ENCODE peak calls at places on chromosomes 5 and 9, in ten cellular contexts. I is IMR-90, B is AG04450, Q is neural progenitor cell, C is GM23338, R is A673, K is brain microvascular endothelial cell, S is MM.1S, D is ovary, L is endodermal cell. U is an unnamed sample.
A peak's percentile ranks its signal among the peaks of the same experiment; 100 is the strongest.

GRCh38 chr5:74519161-74519571 is 121.4 kb downstream of the ENC1 start:
- DNase-seq in I (no peak), B (no peak), Q (no peak), C (peak; percentile 34), R (no peak), K (peak; percentile 40), S (no peak), D (no peak), L (peak; percentile 57), U (no peak)

GRCh38 chr5:140108093-140109049 is 5.5 kb upstream of the PURA start:
- DNase-seq in I (no peak), B (no peak), Q (peak; percentile 61), C (peak; percentile 61), R (peak; percentile 30), K (no peak), S (peak; percentile 29), D (peak; percentile 53), L (peak; percentile 64), U (no peak)

GRCh38 chr9:126301985-126302603 is 24.5 kb upstream of the MVB12B start:
- DNase-seq in I (peak; percentile 62), B (peak; percentile 37), Q (peak; percentile 81), C (peak; percentile 89), R (peak; percentile 68), K (peak; percentile 69), S (peak; percentile 73), D (no peak), L (peak; percentile 88), U (peak; percentile 54)

GRCh38 chr9:97985058-97985861 is 2.1 kb downstream of the ANP32B start:
- DNase-seq in I (peak; percentile 11), B (no peak), Q (peak; percentile 36), C (peak; percentile 47), R (peak; percentile 15), K (no peak), S (peak; percentile 66), D (no peak), L (peak; percentile 73), U (peak; percentile 61)

GRCh38 chr5:88304356-88304755 is 35.7 kb upstream of the TMEM161B start:
- DNase-seq in I (no peak), B (no peak), Q (peak; percentile 19), C (peak; percentile 52), R (no peak), K (no peak), S (no peak), D (no peak), L (no peak), U (no peak)

GRCh38 chr5:132674671-132675506 is 1.1 kb downstream of the IL4 start:
- DNase-seq in I (peak; percentile 98), B (peak; percentile 91), Q (no peak), C (no peak), R (peak; percentile 70), K (peak; percentile 94), S (no peak), D (no peak), L (peak; percentile 38), U (no peak)

GRCh38 chr5:150999704-151000452 is 20.5 kb upstream of the GPX3 start:
- DNase-seq in I (peak; percentile 14), B (no peak), Q (no peak), C (no peak), R (no peak), K (peak; percentile 30), S (no peak), D (peak; percentile 78), L (no peak), U (no peak)

GRCh38 chr9:136196465-136197371 is 8.2 kb downstream of the LHX3 start:
- DNase-seq in I (no peak), B (no peak), Q (no peak), C (peak; percentile 59), R (no peak), K (no peak), S (no peak), D (no peak), L (peak; percentile 64), U (no peak)

GRCh38 chr9:134640491-134641172 is 971 bp upstream of the COL5A1 start:
- DNase-seq in I (no peak), B (no peak), Q (peak; percentile 66), C (no peak), R (no peak), K (no peak), S (no peak), D (no peak), L (peak; percentile 86), U (no peak)
- H3K27ac ChIP-seq in I (peak overlapping the region; percentile 49), B (peak overlapping the region; percentile 80), Q (no peak overlapping the region), C (no peak overlapping the region), R (peak overlapping the region; percentile 68), K (peak overlapping the region; percentile 52), S (no peak overlapping the region), D (peak overlapping the region; percentile 5), L (peak overlapping the region; percentile 52), U (no peak overlapping the region)

GRCh38 chr5:136081192-136081591 is 51.5 kb upstream of the SMAD5 start:
- DNase-seq in I (no peak), B (no peak), Q (no peak), C (no peak), R (no peak), K (no peak), S (no peak), D (no peak), L (peak; percentile 11), U (no peak)
- H3K4me3 ChIP-seq in I (no peak overlapping the region), B (peak overlapping the region; percentile 62), Q (peak overlapping the region; percentile 45), C (peak overlapping the region; percentile 81), R (no peak overlapping the region), K (peak overlapping the region; percentile 66), S (no peak overlapping the region), D (no peak overlapping the region), L (peak overlapping the region; percentile 74), U (no peak overlapping the region)

DNA sequence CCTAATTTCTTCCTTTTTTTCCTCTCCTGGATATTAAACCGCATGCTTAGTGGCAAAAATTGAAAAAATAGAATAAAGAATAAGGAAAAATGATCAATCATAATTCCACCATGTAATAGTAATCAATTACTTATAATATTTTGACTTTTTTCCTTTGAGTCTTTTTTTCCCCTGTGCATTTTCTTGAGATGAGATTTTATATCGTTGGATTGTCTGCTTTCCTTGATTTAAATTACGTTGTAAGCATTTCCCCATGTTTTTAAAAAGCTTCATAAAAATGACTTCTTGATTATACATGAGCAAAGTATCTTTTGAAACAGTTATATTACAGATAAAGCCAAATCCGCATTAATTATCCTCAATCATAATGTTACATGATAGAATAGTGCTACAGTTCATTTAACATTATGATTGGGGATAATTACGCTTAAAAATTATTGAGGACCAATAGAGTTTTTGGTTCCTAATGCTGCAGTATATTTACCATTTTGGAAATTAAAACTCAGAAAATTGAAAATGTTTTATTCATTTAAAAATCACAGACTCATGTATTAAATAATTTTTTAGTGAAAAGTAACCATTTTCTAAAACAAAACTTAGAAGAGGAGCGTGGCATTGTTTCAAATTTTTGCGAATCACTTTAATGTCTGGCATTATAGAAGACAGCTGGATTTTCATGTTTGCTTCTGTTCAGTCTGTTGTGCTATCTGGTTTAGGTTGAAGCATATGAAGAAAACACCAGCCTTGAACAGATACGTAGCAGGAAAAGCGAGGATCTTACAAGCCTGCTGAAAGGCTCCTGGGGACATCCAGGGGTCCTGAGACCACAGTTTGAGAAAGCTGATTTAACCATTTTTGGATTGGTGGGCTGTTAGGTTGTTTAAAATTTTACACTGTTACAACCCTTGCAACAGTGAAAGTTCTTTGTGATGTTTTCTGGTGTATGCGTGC is 1.4 kb downstream of the ZFYVE16 start:
- DNase-seq in I (peak; percentile 19), B (no peak), Q (peak; percentile 23), C (peak; percentile 5), R (peak; percentile 19), K (peak; percentile 5), S (no peak), D (no peak), L (no peak), U (no peak)
- H3K27ac ChIP-seq in I (peak overlapping the region; percentile 86), B (peak overlapping the region; percentile 40), Q (peak overlapping the region; percentile 95), C (no peak overlapping the region), R (peak overlapping the region; percentile 94), K (no peak overlapping the region), S (no peak overlapping the region), D (no peak overlapping the region), L (no peak overlapping the region), U (no peak overlapping the region)

DNA sequence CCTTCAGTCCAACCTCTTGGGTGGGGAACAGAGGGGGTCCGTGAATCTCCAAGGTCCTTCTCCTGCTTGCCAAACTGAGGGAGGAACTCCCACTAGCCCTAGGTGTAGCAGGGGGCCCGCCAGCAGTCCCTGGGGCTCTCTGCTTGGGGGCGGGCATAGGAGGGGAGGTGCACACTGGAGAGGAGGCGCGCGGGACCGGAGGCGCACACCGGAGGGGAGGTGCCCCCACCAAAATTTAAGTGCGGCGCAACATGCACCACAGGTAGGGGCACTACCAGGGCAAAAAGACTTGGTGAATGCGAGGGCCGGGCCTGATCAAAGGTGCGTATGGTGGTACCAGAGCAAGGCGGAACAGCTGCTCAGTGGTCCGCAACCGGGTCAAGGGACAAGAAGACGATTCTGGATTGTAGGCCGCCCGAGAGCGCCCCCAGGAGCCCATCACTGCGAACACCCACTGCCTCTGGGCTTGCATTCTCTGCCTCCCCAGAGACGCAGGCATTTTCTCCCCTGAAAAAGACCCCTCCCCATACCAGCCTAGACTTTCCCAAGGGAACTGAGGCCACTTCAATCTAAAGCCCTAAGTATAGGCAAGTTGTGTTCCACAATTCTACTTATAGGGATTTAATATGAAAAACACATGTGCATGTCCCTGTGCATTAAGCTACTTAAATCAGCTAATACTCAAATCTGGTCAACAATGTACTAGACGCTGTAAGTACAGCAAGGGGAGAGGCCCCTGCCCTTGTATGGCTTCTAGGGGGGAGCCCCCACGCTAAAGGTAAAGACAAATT is 50.6 kb downstream of the TGFBI start:
- DNase-seq in I (no peak), B (no peak), Q (peak; percentile 39), C (peak; percentile 81), R (no peak), K (peak; percentile 12), S (no peak), D (peak; percentile 42), L (peak; percentile 81), U (no peak)
- H3K4me3 ChIP-seq in I (peak overlapping the region; percentile 41), B (peak overlapping the region; percentile 62), Q (peak overlapping the region; percentile 45), C (peak overlapping the region; percentile 81), R (peak overlapping the region; percentile 41), K (peak overlapping the region; percentile 66), S (peak overlapping the region; percentile 59), D (no peak overlapping the region), L (peak overlapping the region; percentile 71), U (no peak overlapping the region)

GRCh38 chr9:93180938-93181337 is 3.0 kb upstream of the WNK2 start:
- DNase-seq in I (no peak), B (no peak), Q (no peak), C (no peak), R (no peak), K (no peak), S (no peak), D (no peak), L (no peak), U (no peak)
- H3K27ac ChIP-seq in I (no peak overlapping the region), B (no peak overlapping the region), Q (no peak overlapping the region), C (no peak overlapping the region), R (no peak overlapping the region), K (no peak overlapping the region), S (no peak overlapping the region), D (no peak overlapping the region), L (no peak overlapping the region), U (no peak overlapping the region)